ENCODE peak calls at places on chromosomes 1 and 21, in nine cellular contexts. Y, A, D, G, C, F, I, Q and O are unnamed samples.

GRCh38 chr1:173301507-173301906 is 94.4 kb upstream of the TNFSF4 start:
- DNase-seq in D (no peak), I (peak), A (no peak), G (no peak), F (no peak), C (peak), Q (no peak), Y (no peak), O (no peak)

GRCh38 chr1:199687321-199687720 is 340.2 kb upstream of the NR5A2 start:
- DNase-seq in I (peak), C (peak), A (no peak), D (no peak), Q (no peak), Y (no peak), F (no peak), G (no peak), O (peak)

GRCh38 chr1:67053785-67054759 is at the start of gene SLC35D1:
- DNase-seq in I (peak), C (peak), Q (peak), Y (peak), D (no peak), A (peak), G (peak), F (peak), O (peak)

GRCh38 chr1:184986250-184986649 is 11.9 kb upstream of the NIBAN1 start:
- DNase-seq in Y (no peak), A (no peak), F (no peak), G (no peak), D (no peak), C (peak), I (peak), Q (no peak), O (no peak)

GRCh38 chr1:27862671-27863551 is 9.4 kb upstream of the THEMIS2 start:
- DNase-seq in A (no peak), F (peak), Q (no peak), D (no peak), C (peak), G (peak), I (peak), Y (no peak), O (no peak)

GRCh38 chr1:150155413-150156071 is 5.8 kb downstream of the PLEKHO1 start:
- DNase-seq in D (no peak), Q (no peak), I (no peak), Y (no peak), G (no peak), C (no peak), F (no peak), A (no peak), O (no peak)

GRCh38 chr1:32786856-32787255 is 30.3 kb downstream of the YARS1 start:
- DNase-seq in C (no peak), Y (no peak), A (no peak), D (no peak), F (no peak), Q (no peak), G (no peak), I (peak), O (no peak)

GRCh38 chr1:207826557-207827487 is 75.0 kb downstream of the CD46 start:
- DNase-seq in D (no peak), C (peak), G (peak), F (no peak), I (peak), Q (no peak), A (no peak), Y (no peak), O (no peak)

GRCh38 chr1:50697440-50698421 is 262.3 kb downstream of the FAF1 start:
- DNase-seq in I (no peak), C (no peak), Y (no peak), D (no peak), G (no peak), Q (no peak), A (no peak), F (no peak), O (no peak)

GRCh38 chr21:38979271-38980196 is 173.8 kb downstream of the ETS2 start:
- DNase-seq in G (no peak), Q (peak), D (no peak), C (peak), Y (peak), A (no peak), I (peak), F (no peak), O (no peak)

GRCh38 chr1:111758373-111758772 is 2.7 kb downstream of the DDX20 start:
- DNase-seq in A (no peak), C (no peak), Y (peak), D (no peak), I (peak), F (no peak), Q (no peak), G (no peak), O (no peak)

GRCh38 chr1:92538413-92539061 is 51.8 kb upstream of the GFI1 start:
- DNase-seq in Q (no peak), I (peak), F (no peak), G (no peak), D (no peak), A (no peak), C (peak), Y (no peak), O (no peak)

GRCh38 chr1:41578712-41579335 is 94.3 kb upstream of the EDN2 start:
- DNase-seq in A (no peak), G (no peak), Y (peak), I (peak), D (no peak), Q (peak), C (peak), F (no peak), O (peak)

GRCh38 chr21:46096997-46097825 is 701 bp upstream of the COL6A2 start:
- DNase-seq in F (no peak), C (peak), Y (no peak), Q (peak), I (no peak), G (peak), A (no peak), D (no peak), O (peak)

GRCh38 chr1:192573499-192573898 is 2.1 kb upstream of the RGS1 start:
- DNase-seq in I (peak), Q (no peak), A (no peak), Y (no peak), F (no peak), C (peak), G (no peak), D (no peak), O (no peak)

GRCh38 chr1:177937931-177938330 is 31.9 kb downstream of the SEC16B start:
- DNase-seq in D (no peak), I (peak), F (no peak), Q (no peak), Y (no peak), G (no peak), C (peak), A (no peak), O (peak)

GRCh38 chr1:76826072-76826827 is 41.0 kb upstream of the ST6GALNAC5 start:
- DNase-seq in Q (no peak), D (no peak), A (no peak), C (peak), Y (no peak), G (no peak), I (peak), F (peak), O (no peak)

GRCh38 chr1:156704930-156705320 is 458 bp downstream of the CRABP2 start:
- DNase-seq in Q (no peak), I (peak), G (peak), Y (no peak), A (no peak), F (no peak), D (no peak), C (peak), O (peak)

GRCh38 chr1:235990376-235990795 is 74.5 kb downstream of the NID1 start:
- DNase-seq in C (peak), Y (no peak), G (no peak), A (no peak), F (no peak), D (no peak), Q (no peak), I (no peak), O (no peak)